ENCODE peak calls at places on chromosomes 1 and 21, in six cellular contexts. T is activated CD4-positive, alpha-beta T cell treated with anti-CD3 and anti-CD28 coated beads for 4 hours; H is COR-L47; M is HFF-Myc; K is ACHN; W is NCI-H748 treated with DMSO at 0.1 percent for 48 hours. R is an unnamed sample.

GRCh38 chr1:84145051-84145450 is 980 bp downstream of the PRKACB start:
- DNase-seq in T (no peak), H (no peak), M (no peak), K (no peak), W (no peak), R (no peak)

GRCh38 chr1:5993553-5994510 is 1.6 kb upstream of the NPHP4 start:
- DNase-seq in T (peak), H (no peak), M (no peak), K (no peak), W (no peak), R (no peak)

GRCh38 chr1:818611-819291 is 105.0 kb upstream of the SAMD11 start:
- DNase-seq in T (no peak), H (no peak), M (no peak), K (no peak), W (no peak), R (no peak)

GRCh38 chr1:177355575-177355974 is 184.8 kb downstream of the BRINP2 start:
- DNase-seq in T (no peak), H (no peak), M (peak), K (peak), W (no peak), R (no peak)

GRCh38 chr1:151988405-151988851 is 5.2 kb downstream of the S100A10 start:
- DNase-seq in T (no peak), H (no peak), M (peak), K (peak), W (no peak), R (peak)

GRCh38 chr1:95660736-95661135 is 426.7 kb downstream of the RWDD3 start:
- DNase-seq in T (no peak), H (no peak), M (no peak), K (no peak), W (no peak), R (no peak)

GRCh38 chr1:208791458-208791857 is 547.3 kb upstream of the PLXNA2 start:
- DNase-seq in T (no peak), H (no peak), M (no peak), K (peak), W (no peak), R (no peak)

GRCh38 chr1:18635833-18636671 is 5.4 kb downstream of the PAX7 start:
- DNase-seq in T (no peak), H (no peak), M (no peak), K (peak), W (no peak), R (peak)

GRCh38 chr1:26584022-26584485 is 54.5 kb downstream of the RPS6KA1 start:
- DNase-seq in T (no peak), H (no peak), M (no peak), K (peak), W (no peak), R (no peak)

GRCh38 chr1:1075148-1075935 is 1.2 kb upstream of the RNF223 start:
- DNase-seq in T (no peak), H (no peak), M (no peak), K (no peak), W (no peak), R (no peak)

GRCh38 chr1:4853930-4854329 is 199.5 kb downstream of the AJAP1 start:
- DNase-seq in T (no peak), H (no peak), M (no peak), K (no peak), W (no peak), R (no peak)

GRCh38 chr1:6423321-6423999 is 1.1 kb upstream of the ESPN start:
- DNase-seq in T (peak), H (peak), M (no peak), K (peak), W (peak), R (peak)

GRCh38 chr1:197145451-197146029 is 929 bp downstream of the ASPM start:
- DNase-seq in T (no peak), H (no peak), M (no peak), K (peak), W (no peak), R (no peak)

GRCh38 chr1:78079580-78079979 is 33.8 kb downstream of the GIPC2 start:
- DNase-seq in T (no peak), H (no peak), M (no peak), K (no peak), W (no peak), R (no peak)

GRCh38 chr21:15132781-15133180 is 68.0 kb upstream of the NRIP1 start:
- DNase-seq in T (no peak), H (no peak), M (no peak), K (no peak), W (no peak), R (no peak)

GRCh38 chr1:44775930-44776748 is 799 bp downstream of the RPS8 start:
- DNase-seq in T (peak), H (no peak), M (no peak), K (no peak), W (no peak), R (no peak)

GRCh38 chr1:205930698-205931330 is 12.4 kb downstream of the SLC26A9 start:
- DNase-seq in T (no peak), H (no peak), M (no peak), K (no peak), W (no peak), R (no peak)

GRCh38 chr1:159084152-159084551 is 7.6 kb upstream of the AIM2 start:
- DNase-seq in T (no peak), H (no peak), M (no peak), K (no peak), W (no peak), R (no peak)

GRCh38 chr1:159959451-159959850 is 5.4 kb upstream of the SLAMF9 start:
- DNase-seq in T (no peak), H (no peak), M (no peak), K (no peak), W (no peak), R (no peak)

GRCh38 chr1:201032408-201032807 is 8.9 kb upstream of the KIF21B start:
- DNase-seq in T (no peak), H (no peak), M (no peak), K (no peak), W (no peak), R (no peak)

GRCh38 chr1:162631546-162632233 is 574 bp upstream of the DDR2 start:
- DNase-seq in T (no peak), H (no peak), M (no peak), K (no peak), W (no peak), R (peak)

GRCh38 chr1:48039088-48040049 is 42.2 kb upstream of the TRABD2B start:
- DNase-seq in T (no peak), H (peak), M (no peak), K (peak), W (no peak), R (no peak)

GRCh38 chr1:245837741-245838140 is 669.3 kb downstream of the SMYD3 start:
- DNase-seq in T (no peak), H (no peak), M (no peak), K (peak), W (no peak), R (no peak)

R was measured in HFFc6.